ENCODE peak calls at places on chromosomes 11 and 22, in six cellular contexts. K, J, I, Y, R and E are unnamed samples.

GRCh38 chr11:101863361-101863760 is 51.4 kb upstream of the CEP126 start:
- DNase-seq in R (no peak), I (no peak), K (no peak), Y (peak; percentile 82), J (no peak), E (no peak)

GRCh38 chr22:39083212-39084165 is 6.4 kb downstream of the APOBEC3G start:
- DNase-seq in R (no peak), Y (no peak), K (no peak), I (peak; percentile 29), J (no peak), E (no peak)

GRCh38 chr11:35138058-35138457 is 913 bp upstream of the CD44 start:
- DNase-seq in R (no peak), J (no peak), Y (no peak), K (no peak), I (no peak), E (no peak)

GRCh38 chr11:11171854-11172253 is 181.2 kb downstream of the CSNK2A3 start:
- DNase-seq in R (no peak), I (no peak), J (no peak), Y (no peak), K (no peak), E (no peak)

GRCh38 chr22:41302016-41302767 is 867 bp downstream of the ZC3H7B start:
- DNase-seq in R (no peak), J (no peak), Y (no peak), K (no peak), I (no peak), E (no peak)

GRCh38 chr22:49302530-49302929 is 525.1 kb downstream of the BRD1 start:
- DNase-seq in Y (no peak), J (no peak), K (no peak), I (no peak), R (no peak), E (no peak)

GRCh38 chr11:94638902-94639373 is 71.8 kb downstream of the PIWIL4 start:
- DNase-seq in K (no peak), Y (no peak), I (no peak), J (no peak), R (no peak), E (peak; percentile 44)

GRCh38 chr11:119190531-119190930 is 5.3 kb downstream of the NHERF4 start:
- DNase-seq in K (no peak), I (no peak), Y (no peak), R (no peak), J (no peak), E (no peak)

GRCh38 chr11:10108901-10109665 is 184.9 kb downstream of the SBF2 start:
- DNase-seq in K (no peak), Y (no peak), R (no peak), J (no peak), I (no peak), E (no peak)